ENCODE peak calls at places on chromosomes 11 and 22, in five cellular contexts. One of them, this sample, is unnamed.

GRCh38 chr22:48585916-48586798 is 1241.5 kb downstream of the BRD1 start:
- DNase-seq in GM23248: no peak
- DNase-seq in MM.1S: no peak
- DNase-seq in OCI-LY7: no peak
- DNase-seq in GM23338: no peak
- DNase-seq in this sample: no peak

GRCh38 chr11:111735262-111736116 is 30.7 kb downstream of the PPP2R1B start:
- DNase-seq in GM23338: no peak
- DNase-seq in OCI-LY7: no peak
- DNase-seq in GM23248: peak
- DNase-seq in MM.1S: no peak
- DNase-seq in this sample: peak

GRCh38 chr11:112627588-112628045 is 333.6 kb upstream of the NCAM1 start:
- DNase-seq in OCI-LY7: no peak
- DNase-seq in MM.1S: peak
- DNase-seq in GM23248: no peak
- DNase-seq in GM23338: no peak
- DNase-seq in this sample: no peak

GRCh38 chr11:122023614-122024250 is 92.3 kb downstream of the BLID start:
- DNase-seq in GM23338: no peak
- DNase-seq in MM.1S: peak
- DNase-seq in GM23248: peak
- DNase-seq in OCI-LY7: no peak
- DNase-seq in this sample: peak

GRCh38 chr22:48482771-48483170 is 1344.9 kb downstream of the BRD1 start:
- DNase-seq in GM23338: no peak
- DNase-seq in MM.1S: no peak
- DNase-seq in OCI-LY7: no peak
- DNase-seq in GM23248: no peak
- DNase-seq in this sample: no peak

GRCh38 chr11:60699282-60699681 is at the start of gene MS4A8:
- DNase-seq in MM.1S: no peak
- DNase-seq in GM23338: no peak
- DNase-seq in OCI-LY7: no peak
- DNase-seq in GM23248: no peak
- DNase-seq in this sample: no peak

GRCh38 chr11:87394924-87395323 is 357.2 kb downstream of the TMEM135 start:
- DNase-seq in GM23248: no peak
- DNase-seq in OCI-LY7: no peak
- DNase-seq in MM.1S: no peak
- DNase-seq in GM23338: no peak
- DNase-seq in this sample: no peak

GRCh38 chr11:86181379-86181778 is 63.2 kb upstream of the EED start:
- DNase-seq in MM.1S: no peak
- DNase-seq in GM23248: no peak
- DNase-seq in OCI-LY7: no peak
- DNase-seq in GM23338: no peak
- DNase-seq in this sample: no peak

GRCh38 chr22:40238425-40239344 is 61.0 kb downstream of the TNRC6B start:
- DNase-seq in GM23338: peak
- DNase-seq in OCI-LY7: no peak
- DNase-seq in MM.1S: no peak
- DNase-seq in GM23248: peak
- DNase-seq in this sample: peak

DNA sequence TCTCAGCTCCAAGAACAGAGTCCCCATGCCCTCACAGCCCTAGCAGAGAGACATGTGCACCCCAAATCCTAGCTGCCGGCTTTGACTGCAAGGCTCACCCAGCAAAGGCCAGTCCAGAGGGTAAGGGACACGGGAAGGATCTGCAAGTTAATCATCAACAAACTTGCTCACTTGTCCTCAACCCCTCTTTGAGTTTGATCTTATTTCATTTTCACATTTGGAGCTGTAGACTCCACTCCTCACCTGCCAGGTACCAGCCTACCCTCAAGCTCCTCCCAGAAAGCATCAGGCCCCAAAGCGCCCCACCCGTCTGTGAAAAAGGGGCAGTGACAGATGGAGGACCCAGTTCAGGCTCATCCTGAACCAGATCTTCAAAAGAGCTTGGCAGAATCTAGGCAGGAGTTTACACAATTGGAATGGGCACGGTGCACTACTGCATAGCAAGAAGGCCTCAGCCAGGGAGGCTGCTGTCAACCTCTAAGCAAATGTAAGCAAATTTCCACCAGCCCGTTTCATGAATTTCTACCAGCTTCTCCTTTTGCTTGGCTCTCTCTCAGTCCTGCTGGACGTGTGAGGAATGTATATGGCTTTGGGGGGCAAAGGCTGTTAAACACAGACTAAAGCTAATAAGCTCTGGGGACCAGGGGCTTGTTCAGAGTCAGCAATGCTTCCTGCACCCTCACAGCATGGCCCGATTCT is 5.5 kb downstream of the EHD1 start:
- DNase-seq in GM23248: no peak
- DNase-seq in MM.1S: no peak
- DNase-seq in OCI-LY7: peak
- DNase-seq in GM23338: no peak
- DNase-seq in this sample: no peak
- H3K27ac ChIP-seq in GM23248: no peak
- H3K27ac ChIP-seq in MM.1S: no peak
- H3K27ac ChIP-seq in OCI-LY7: peak
- H3K27ac ChIP-seq in GM23338: no peak
- H3K27ac ChIP-seq in this sample: no peak

GRCh38 chr11:9972917-9973504 is 309.1 kb downstream of the SWAP70 start:
- DNase-seq in GM23338: peak
- DNase-seq in GM23248: peak
- DNase-seq in MM.1S: peak
- DNase-seq in OCI-LY7: peak
- DNase-seq in this sample: peak

GRCh38 chr11:9973921-9974320 is 310.0 kb downstream of the SWAP70 start:
- DNase-seq in MM.1S: no peak
- DNase-seq in OCI-LY7: no peak
- DNase-seq in GM23338: no peak
- DNase-seq in GM23248: peak
- DNase-seq in this sample: peak

GRCh38 chr11:9974375-9974774 is 310.5 kb downstream of the SWAP70 start:
- DNase-seq in GM23248: no peak
- DNase-seq in GM23338: peak
- DNase-seq in MM.1S: no peak
- DNase-seq in OCI-LY7: no peak
- DNase-seq in this sample: no peak

GRCh38 chr11:9971894-9972293 is 308.0 kb downstream of the SWAP70 start:
- DNase-seq in OCI-LY7: no peak
- DNase-seq in GM23338: no peak
- DNase-seq in GM23248: no peak
- DNase-seq in MM.1S: no peak
- DNase-seq in this sample: no peak

DNA sequence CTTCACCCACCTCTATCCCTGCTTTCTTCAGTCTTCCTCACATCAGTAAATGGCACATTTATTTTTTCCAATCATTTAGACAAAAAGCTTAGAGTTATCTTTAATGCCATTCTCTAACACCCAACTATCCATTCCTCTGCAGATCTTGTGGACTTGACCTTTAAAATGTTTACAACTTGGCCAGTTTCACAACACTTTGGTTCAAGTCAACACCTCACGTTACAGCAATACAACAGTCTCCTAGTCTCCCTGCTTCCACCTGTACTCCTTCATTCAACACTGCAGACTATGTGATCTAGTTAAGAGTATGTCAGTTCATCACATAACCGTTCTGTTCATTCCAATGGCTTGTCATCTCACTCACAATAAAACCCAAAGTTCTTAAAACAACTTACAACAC is 305.2 kb downstream of the SWAP70 start:
- DNase-seq in OCI-LY7: no peak
- DNase-seq in GM23338: no peak
- DNase-seq in MM.1S: no peak
- DNase-seq in GM23248: no peak
- DNase-seq in this sample: no peak
- TF ChIP-seq EZH2phosphoT487 in OCI-LY7: no peak
- TF ChIP-seq EZH2phosphoT487 in GM23338: no peak
- TF ChIP-seq EZH2phosphoT487 in MM.1S: no peak
- TF ChIP-seq EZH2phosphoT487 in GM23248: no peak
- TF ChIP-seq EZH2phosphoT487 in this sample: no peak

GRCh38 chr22:23292453-23293350 is 112.4 kb downstream of the BCR start:
- DNase-seq in GM23338: no peak
- DNase-seq in MM.1S: no peak
- DNase-seq in GM23248: no peak
- DNase-seq in OCI-LY7: no peak
- DNase-seq in this sample: no peak

GRCh38 chr22:23289130-23289503 is 108.8 kb downstream of the BCR start:
- DNase-seq in OCI-LY7: no peak
- DNase-seq in MM.1S: no peak
- DNase-seq in GM23338: no peak
- DNase-seq in GM23248: no peak
- DNase-seq in this sample: no peak

GRCh38 chr22:23288301-23289129 is 108.2 kb downstream of the BCR start:
- DNase-seq in OCI-LY7: no peak
- DNase-seq in MM.1S: no peak
- DNase-seq in GM23338: no peak
- DNase-seq in GM23248: no peak
- DNase-seq in this sample: no peak

GRCh38 chr22:23291806-23292452 is 111.6 kb downstream of the BCR start:
- DNase-seq in MM.1S: no peak
- DNase-seq in OCI-LY7: no peak
- DNase-seq in GM23248: no peak
- DNase-seq in GM23338: no peak
- DNase-seq in this sample: no peak

GRCh38 chr22:23289851-23290724 is 109.8 kb downstream of the BCR start:
- DNase-seq in OCI-LY7: peak
- DNase-seq in MM.1S: peak
- DNase-seq in GM23338: peak
- DNase-seq in GM23248: peak
- DNase-seq in this sample: peak
- H3K27ac ChIP-seq in OCI-LY7: no peak
- H3K27ac ChIP-seq in MM.1S: no peak
- H3K27ac ChIP-seq in GM23338: peak
- H3K27ac ChIP-seq in GM23248: no peak
- H3K27ac ChIP-seq in this sample: no peak

DNA sequence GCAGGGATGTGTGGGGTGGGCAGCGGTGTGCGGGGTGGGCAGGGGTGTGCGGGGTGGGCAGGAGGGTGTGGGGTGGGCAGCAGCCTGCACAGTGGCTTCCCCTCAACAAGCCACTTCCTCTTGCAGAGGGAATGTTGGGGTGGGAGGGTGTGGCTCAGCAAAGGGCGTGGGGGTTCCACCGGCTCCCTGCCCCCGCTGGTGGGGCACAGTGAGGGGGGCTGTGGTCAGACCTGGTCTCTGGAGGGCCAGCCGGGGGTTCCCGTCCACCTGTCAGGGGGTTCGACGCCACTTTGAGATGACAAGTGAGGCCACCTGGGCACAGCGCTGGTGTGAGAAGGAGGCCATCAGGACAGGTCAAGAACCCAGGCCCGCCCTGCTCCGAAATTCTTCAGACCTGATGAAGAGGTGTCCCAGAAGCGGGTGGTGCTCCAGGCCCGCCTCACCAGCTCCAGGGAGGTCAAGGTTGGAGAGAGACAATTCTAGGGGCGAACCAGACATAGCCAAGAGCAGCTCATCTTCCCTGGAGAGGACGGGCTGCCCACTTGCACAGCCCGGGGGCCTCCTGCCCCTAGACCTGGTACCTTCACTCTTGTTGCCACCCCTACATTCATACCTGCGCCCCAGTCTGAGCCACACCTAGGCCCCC is 1.3 kb downstream of the C11orf21 start:
- DNase-seq in GM23248: no peak
- DNase-seq in MM.1S: no peak
- DNase-seq in GM23338: no peak
- DNase-seq in OCI-LY7: no peak
- DNase-seq in this sample: no peak
- TF ChIP-seq EZH2phosphoT487 in GM23248: no peak
- TF ChIP-seq EZH2phosphoT487 in MM.1S: no peak
- TF ChIP-seq EZH2phosphoT487 in GM23338: no peak
- TF ChIP-seq EZH2phosphoT487 in OCI-LY7: no peak
- TF ChIP-seq EZH2phosphoT487 in this sample: no peak

GRCh38 chr11:68750988-68751325 is 363 bp downstream of the TESMIN start:
- DNase-seq in MM.1S: no peak
- DNase-seq in GM23338: no peak
- DNase-seq in GM23248: no peak
- DNase-seq in OCI-LY7: no peak
- DNase-seq in this sample: no peak

GRCh38 chr11:68748061-68748460 is 3.3 kb downstream of the TESMIN start:
- DNase-seq in GM23338: no peak
- DNase-seq in MM.1S: no peak
- DNase-seq in GM23248: no peak
- DNase-seq in OCI-LY7: no peak
- DNase-seq in this sample: peak

GRCh38 chr11:68750197-68750987 is 928 bp downstream of the TESMIN start:
- DNase-seq in MM.1S: no peak
- DNase-seq in GM23338: peak
- DNase-seq in OCI-LY7: no peak
- DNase-seq in GM23248: no peak
- DNase-seq in this sample: no peak

GRCh38 chr11:68749501-68750196 is 1.7 kb downstream of the TESMIN start:
- DNase-seq in OCI-LY7: no peak
- DNase-seq in GM23248: peak
- DNase-seq in MM.1S: no peak
- DNase-seq in GM23338: peak
- DNase-seq in this sample: no peak

GRCh38 chr11:68749061-68749491 is 2.2 kb downstream of the TESMIN start:
- DNase-seq in MM.1S: no peak
- DNase-seq in GM23338: peak
- DNase-seq in OCI-LY7: no peak
- DNase-seq in GM23248: no peak
- DNase-seq in this sample: no peak
- H3K27ac ChIP-seq in MM.1S: no peak
- H3K27ac ChIP-seq in GM23338: peak
- H3K27ac ChIP-seq in OCI-LY7: no peak
- H3K27ac ChIP-seq in GM23248: no peak
- H3K27ac ChIP-seq in this sample: no peak

GRCh38 chr11:113796663-113797259 is 17.2 kb downstream of the CLDN25 start:
- DNase-seq in GM23338: peak
- DNase-seq in OCI-LY7: peak
- DNase-seq in GM23248: peak
- DNase-seq in MM.1S: peak
- DNase-seq in this sample: peak
- TF ChIP-seq EZH2phosphoT487 in GM23338: no peak
- TF ChIP-seq EZH2phosphoT487 in OCI-LY7: no peak
- TF ChIP-seq EZH2phosphoT487 in GM23248: no peak
- TF ChIP-seq EZH2phosphoT487 in MM.1S: no peak
- TF ChIP-seq EZH2phosphoT487 in this sample: no peak

GRCh38 chr11:2220173-2220771 is 48.7 kb upstream of the TH start:
- DNase-seq in GM23338: no peak
- DNase-seq in GM23248: no peak
- DNase-seq in OCI-LY7: no peak
- DNase-seq in MM.1S: no peak
- DNase-seq in this sample: no peak
- H3K27ac ChIP-seq in GM23338: no peak
- H3K27ac ChIP-seq in GM23248: no peak
- H3K27ac ChIP-seq in OCI-LY7: no peak
- H3K27ac ChIP-seq in MM.1S: no peak
- H3K27ac ChIP-seq in this sample: no peak

This sample was measured in PC-3.